ENCODE peak calls at places on chromosomes 11 and 22, in five cellular contexts. L, H, E, I and Q are unnamed samples.
A peak's percentile ranks its signal among the peaks of the same experiment; 100 is the strongest.

GRCh38 chr11:70071996-70072395 is 6.1 kb upstream of the ANO1 start:
- DNase-seq in E (no peak), H (no peak), L (no peak), I (no peak), Q (no peak)

GRCh38 chr11:36069576-36070214 is 125.8 kb downstream of the LDLRAD3 start:
- DNase-seq in L (no peak), H (no peak), I (no peak), E (peak; percentile 17), Q (no peak)

GRCh38 chr11:116073854-116074837 is 569.9 kb upstream of the CADM1 start:
- DNase-seq in L (no peak), H (no peak), E (no peak), I (no peak), Q (no peak)

GRCh38 chr11:1927151-1928037 is 7.9 kb downstream of the TNNT3 start:
- DNase-seq in H (peak; percentile 6), I (no peak), E (no peak), L (no peak), Q (no peak)

GRCh38 chr11:65388731-65389130 is 2.3 kb downstream of the FRMD8 start:
- DNase-seq in H (no peak), E (no peak), L (no peak), I (no peak), Q (no peak)

GRCh38 chr11:62880231-62880802 is 379 bp upstream of the SLC3A2 start:
- DNase-seq in I (no peak), H (peak; percentile 89), E (peak; percentile 36), L (peak; percentile 69), Q (peak; percentile 39)

GRCh38 chr22:45462034-45462655 is 40.5 kb upstream of the FBLN1 start:
- DNase-seq in L (no peak), E (no peak), H (no peak), I (no peak), Q (no peak)

GRCh38 chr11:1619449-1619848 is 2.5 kb downstream of the KRTAP5-4 start:
- DNase-seq in L (peak; percentile 22), I (no peak), H (no peak), E (no peak), Q (no peak)

GRCh38 chr11:73539506-73540084 is 58.3 kb downstream of the FAM168A start:
- DNase-seq in H (no peak), L (no peak), I (no peak), E (no peak), Q (no peak)

GRCh38 chr11:126111458-126112116 is 48.9 kb upstream of the CDON start:
- DNase-seq in E (no peak), I (no peak), L (no peak), H (no peak), Q (no peak)

GRCh38 chr11:123797065-123797940 is 8.8 kb downstream of the OR6M1 start:
- DNase-seq in L (no peak), H (no peak), E (no peak), I (no peak), Q (no peak)

GRCh38 chr11:58023435-58023931 is at the start of gene OR9Q1:
- DNase-seq in H (no peak), E (no peak), I (no peak), L (no peak), Q (no peak)

GRCh38 chr11:41848349-41848748 is 388.9 kb upstream of the LRRC4C start:
- DNase-seq in L (no peak), E (no peak), H (no peak), I (no peak), Q (no peak)

GRCh38 chr11:35030716-35031213 is 108.2 kb upstream of the CD44 start:
- DNase-seq in I (no peak), L (peak; percentile 98), H (peak; percentile 87), E (no peak), Q (peak; percentile 41)

GRCh38 chr11:34750692-34751405 is 130.0 kb downstream of the EHF start:
- DNase-seq in H (no peak), E (no peak), L (no peak), I (no peak), Q (no peak)

GRCh38 chr11:12724301-12725046 is 50.3 kb downstream of the TEAD1 start:
- DNase-seq in L (peak; percentile 97), E (no peak), H (peak; percentile 49), I (no peak), Q (peak; percentile 86)

GRCh38 chr22:39108487-39108886 is 11.4 kb downstream of the APOBEC3H start:
- DNase-seq in I (no peak), H (no peak), E (no peak), L (no peak), Q (no peak)

GRCh38 chr11:94131363-94132115 is 2.9 kb downstream of the PANX1 start:
- DNase-seq in I (no peak), L (no peak), H (no peak), E (no peak), Q (no peak)

GRCh38 chr11:87454246-87454645 is 416.5 kb downstream of the TMEM135 start:
- DNase-seq in L (peak; percentile 40), H (no peak), E (no peak), I (no peak), Q (no peak)